ENCODE peak calls at places on chromosomes 3 and 15, in four cellular contexts. R is activated CD8-positive, alpha-beta memory T cell treated with anti-CD3 and anti-CD28 coated beads for 48 hours; U is right lobe of liver; Q is stimulated activated CD4-positive, alpha-beta T cell treated with anti-CD3 and anti-CD28 coated beads, Interleukin-15, amount 100 ng/mL, for 24 hours. T is an unnamed sample.

GRCh38 chr3:127734754-127735473 is 62.2 kb downstream of the ABTB1 start:
- DNase-seq in U (no peak), R (no peak), Q (no peak), T (no peak)

GRCh38 chr3:17030956-17031652 is 146.3 kb downstream of the PLCL2 start:
- DNase-seq in U (no peak), R (no peak), Q (no peak), T (no peak)

GRCh38 chr3:124574012-124574411 is 156.2 kb upstream of the UMPS start:
- DNase-seq in R (no peak), Q (no peak), U (no peak), T (no peak)

GRCh38 chr3:125322166-125322565 is 53.0 kb downstream of the ZNF148 start:
- DNase-seq in U (no peak), Q (no peak), R (no peak), T (no peak)

GRCh38 chr15:64949383-64950141 is 37.9 kb downstream of the ANKDD1A start:
- DNase-seq in Q (no peak), R (no peak), U (no peak), T (no peak)

GRCh38 chr3:133277813-133278212 is 122.0 kb upstream of the BFSP2 start:
- DNase-seq in Q (no peak), R (no peak), U (no peak), T (no peak)

GRCh38 chr15:74365619-74366445 is 1.6 kb downstream of the CYP11A1 start:
- DNase-seq in R (no peak), Q (peak), U (no peak), T (peak)

GRCh38 chr15:71800835-71801745 is 9.3 kb upstream of the NR2E3 start:
- DNase-seq in Q (peak), R (no peak), U (no peak), T (no peak)

GRCh38 chr15:45205192-45205591 is 17.4 kb upstream of the SHF start:
- DNase-seq in R (no peak), Q (peak), U (peak), T (no peak)

GRCh38 chr3:50486219-50486888 is 17.1 kb downstream of the CACNA2D2 start:
- DNase-seq in R (no peak), U (no peak), Q (no peak), T (no peak)

GRCh38 chr3:127064391-127065137 is 81.6 kb downstream of the PLXNA1 start:
- DNase-seq in R (no peak), Q (no peak), U (peak), T (peak)

GRCh38 chr3:74614133-74614967 is at the start of gene CNTN3:
- DNase-seq in R (no peak), U (peak), Q (no peak), T (peak)

GRCh38 chr3:189300345-189300744 is 128.6 kb downstream of the TPRG1 start:
- DNase-seq in Q (no peak), R (no peak), U (no peak), T (no peak)

GRCh38 chr15:31338318-31338878 is 11.8 kb downstream of the KLF13 start:
- DNase-seq in U (no peak), Q (no peak), R (no peak), T (peak)

GRCh38 chr3:184485256-184485655 is 76.3 kb upstream of the EPHB3 start:
- DNase-seq in R (no peak), U (no peak), Q (no peak), T (no peak)

GRCh38 chr3:134628884-134629283 is 21.9 kb downstream of the KY start:
- DNase-seq in Q (no peak), U (no peak), R (no peak), T (no peak)

GRCh38 chr15:59292393-59292792 is 80.3 kb downstream of the MYO1E start:
- DNase-seq in R (no peak), U (no peak), Q (no peak), T (no peak)

GRCh38 chr3:5233026-5233425 is 45.5 kb downstream of the EDEM1 start:
- DNase-seq in Q (no peak), U (no peak), R (no peak), T (no peak)

GRCh38 chr3:141851411-141851810 is 25.0 kb upstream of the ATP1B3 start:
- DNase-seq in U (no peak), Q (no peak), R (no peak), T (no peak)

GRCh38 chr15:45829336-45830153 is 194.7 kb downstream of the SQOR start:
- DNase-seq in Q (no peak), R (no peak), U (no peak), T (no peak)

GRCh38 chr15:90955911-90956310 is 1.2 kb downstream of the RCCD1 start:
- DNase-seq in U (no peak), R (no peak), Q (no peak), T (no peak)

GRCh38 chr3:71492969-71493368 is 90.6 kb downstream of the FOXP1 start:
- DNase-seq in U (no peak), R (no peak), Q (no peak), T (no peak)

GRCh38 chr3:99545941-99546580 is 92.3 kb upstream of the COL8A1 start:
- DNase-seq in R (no peak), U (no peak), Q (no peak), T (no peak)

GRCh38 chr3:161372321-161373260 is 1.3 kb upstream of the SPTSSB start:
- DNase-seq in U (no peak), Q (peak), R (no peak), T (peak)

GRCh38 chr3:181723568-181724431 is 12.1 kb downstream of the SOX2 start:
- DNase-seq in U (no peak), R (no peak), Q (no peak), T (no peak)